ENCODE peak calls at places on chromosomes 5 and 9, in six cellular contexts. One of them, this sample, is unnamed.

GRCh38 chr5:39194466-39195136 is 24.8 kb downstream of the FYB1 start:
- DNase-seq in WTC11: no peak
- DNase-seq in heart left ventricle: no peak
- DNase-seq in endothelial cell: no peak
- DNase-seq in endothelial cell of umbilical vein: no peak
- DNase-seq in cardiac muscle cell: no peak
- DNase-seq in this sample: no peak

GRCh38 chr5:119049824-119050449 is 20.9 kb upstream of the DMXL1 start:
- DNase-seq in cardiac muscle cell: no peak
- DNase-seq in heart left ventricle: no peak
- DNase-seq in WTC11: no peak
- DNase-seq in endothelial cell: no peak
- DNase-seq in endothelial cell of umbilical vein: no peak
- DNase-seq in this sample: no peak

GRCh38 chr9:126223798-126224531 is 102.7 kb upstream of the MVB12B start:
- DNase-seq in cardiac muscle cell: no peak
- DNase-seq in endothelial cell of umbilical vein: no peak
- DNase-seq in WTC11: no peak
- DNase-seq in heart left ventricle: no peak
- DNase-seq in endothelial cell: no peak
- DNase-seq in this sample: no peak

GRCh38 chr9:1416261-1416660 is 366.1 kb downstream of the DMRT2 start:
- DNase-seq in WTC11: no peak
- DNase-seq in cardiac muscle cell: no peak
- DNase-seq in endothelial cell: no peak
- DNase-seq in heart left ventricle: no peak
- DNase-seq in endothelial cell of umbilical vein: no peak
- DNase-seq in this sample: no peak

GRCh38 chr9:110602281-110602680 is 22.7 kb upstream of the SVEP1 start:
- DNase-seq in WTC11: no peak
- DNase-seq in endothelial cell of umbilical vein: no peak
- DNase-seq in cardiac muscle cell: no peak
- DNase-seq in endothelial cell: no peak
- DNase-seq in heart left ventricle: no peak
- DNase-seq in this sample: no peak

GRCh38 chr5:158382473-158382872 is 523.5 kb upstream of the CLINT1 start:
- DNase-seq in endothelial cell: no peak
- DNase-seq in WTC11: no peak
- DNase-seq in endothelial cell of umbilical vein: peak; percentile 83
- DNase-seq in heart left ventricle: peak; percentile 43
- DNase-seq in cardiac muscle cell: no peak
- DNase-seq in this sample: no peak

GRCh38 chr5:96736937-96737336 is 70.8 kb downstream of the ERAP1 start:
- DNase-seq in endothelial cell: no peak
- DNase-seq in WTC11: no peak
- DNase-seq in endothelial cell of umbilical vein: no peak
- DNase-seq in cardiac muscle cell: no peak
- DNase-seq in heart left ventricle: no peak
- DNase-seq in this sample: no peak

GRCh38 chr5:95084757-95085156 is 200.1 kb downstream of the MCTP1 start:
- DNase-seq in WTC11: no peak
- DNase-seq in cardiac muscle cell: no peak
- DNase-seq in endothelial cell of umbilical vein: no peak
- DNase-seq in endothelial cell: no peak
- DNase-seq in heart left ventricle: no peak
- DNase-seq in this sample: no peak

GRCh38 chr5:136750507-136750906 is 385.2 kb upstream of the TRPC7 start:
- DNase-seq in WTC11: no peak
- DNase-seq in cardiac muscle cell: no peak
- DNase-seq in endothelial cell: no peak
- DNase-seq in heart left ventricle: no peak
- DNase-seq in endothelial cell of umbilical vein: no peak
- DNase-seq in this sample: no peak

GRCh38 chr9:81616141-81616540 is 73.2 kb downstream of the TLE1 start:
- DNase-seq in endothelial cell: no peak
- DNase-seq in heart left ventricle: no peak
- DNase-seq in endothelial cell of umbilical vein: no peak
- DNase-seq in WTC11: no peak
- DNase-seq in cardiac muscle cell: no peak
- DNase-seq in this sample: no peak

GRCh38 chr5:135094339-135095051 is 60.5 kb upstream of the PITX1 start:
- DNase-seq in WTC11: peak; percentile 2
- DNase-seq in endothelial cell: no peak
- DNase-seq in heart left ventricle: no peak
- DNase-seq in endothelial cell of umbilical vein: no peak
- DNase-seq in cardiac muscle cell: no peak
- DNase-seq in this sample: no peak

GRCh38 chr9:138115506-138115905 is 237.9 kb downstream of the CACNA1B start:
- DNase-seq in endothelial cell: no peak
- DNase-seq in heart left ventricle: no peak
- DNase-seq in cardiac muscle cell: no peak
- DNase-seq in WTC11: no peak
- DNase-seq in endothelial cell of umbilical vein: no peak
- DNase-seq in this sample: peak; percentile 34

GRCh38 chr9:71814226-71814625 is 45.9 kb upstream of the CEMIP2 start:
- DNase-seq in cardiac muscle cell: no peak
- DNase-seq in WTC11: no peak
- DNase-seq in endothelial cell: no peak
- DNase-seq in heart left ventricle: peak; percentile 21
- DNase-seq in endothelial cell of umbilical vein: no peak
- DNase-seq in this sample: no peak

GRCh38 chr5:154395407-154396106 is 50.2 kb upstream of the SAP30L start:
- DNase-seq in heart left ventricle: no peak
- DNase-seq in cardiac muscle cell: no peak
- DNase-seq in endothelial cell: no peak
- DNase-seq in WTC11: peak; percentile 67
- DNase-seq in endothelial cell of umbilical vein: no peak
- DNase-seq in this sample: no peak

GRCh38 chr5:4661851-4662250 is 478.3 kb upstream of the ADAMTS16 start:
- DNase-seq in WTC11: no peak
- DNase-seq in endothelial cell: no peak
- DNase-seq in endothelial cell of umbilical vein: no peak
- DNase-seq in heart left ventricle: no peak
- DNase-seq in cardiac muscle cell: no peak
- DNase-seq in this sample: no peak

GRCh38 chr5:176780071-176780850 is 30.1 kb upstream of the UNC5A start:
- DNase-seq in endothelial cell: no peak
- DNase-seq in endothelial cell of umbilical vein: no peak
- DNase-seq in heart left ventricle: no peak
- DNase-seq in cardiac muscle cell: no peak
- DNase-seq in WTC11: no peak
- DNase-seq in this sample: no peak

GRCh38 chr5:6527749-6528455 is 79.2 kb downstream of the UBE2QL1 start:
- DNase-seq in endothelial cell of umbilical vein: no peak
- DNase-seq in endothelial cell: no peak
- DNase-seq in heart left ventricle: no peak
- DNase-seq in WTC11: no peak
- DNase-seq in cardiac muscle cell: no peak
- DNase-seq in this sample: no peak

GRCh38 chr9:21141427-21141882 is at the start of gene IFNW1:
- DNase-seq in heart left ventricle: no peak
- DNase-seq in endothelial cell: peak; percentile 9
- DNase-seq in cardiac muscle cell: no peak
- DNase-seq in WTC11: no peak
- DNase-seq in endothelial cell of umbilical vein: no peak
- DNase-seq in this sample: no peak

GRCh38 chr5:58286741-58287140 is 173.1 kb downstream of the PLK2 start:
- DNase-seq in WTC11: no peak
- DNase-seq in endothelial cell: no peak
- DNase-seq in heart left ventricle: no peak
- DNase-seq in cardiac muscle cell: no peak
- DNase-seq in endothelial cell of umbilical vein: no peak
- DNase-seq in this sample: no peak

DNA sequence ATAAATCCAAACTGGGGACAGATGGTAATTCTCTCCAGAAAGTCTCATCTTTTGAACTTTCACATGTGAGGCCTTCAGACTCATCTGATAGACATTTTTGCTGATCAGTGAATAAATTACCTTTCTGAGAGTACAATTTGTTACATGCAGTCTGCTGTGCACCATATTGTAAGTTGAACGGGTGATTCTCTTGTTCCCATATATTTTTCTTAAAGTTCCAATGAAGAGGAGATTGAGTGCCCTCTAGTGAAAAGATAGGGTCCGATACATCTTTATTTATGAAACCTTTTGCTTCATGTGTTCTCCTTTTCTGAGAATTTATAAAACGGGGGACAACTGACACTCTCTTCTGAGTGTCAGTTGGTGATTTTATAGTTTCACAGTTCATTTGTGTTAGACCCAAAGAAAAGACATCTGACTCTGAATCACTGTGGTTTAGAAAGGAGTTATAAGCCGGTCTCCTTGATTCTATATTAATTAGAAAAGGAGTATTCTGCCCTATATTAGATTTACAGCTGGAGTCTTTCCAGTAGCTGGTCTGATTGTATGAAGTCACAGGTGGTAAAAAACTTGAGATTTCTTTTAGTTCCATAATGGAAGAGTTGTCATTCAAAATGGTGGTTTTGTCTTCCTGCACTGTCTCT is 30.4 kb downstream of the GNG10 start:
- DNase-seq in WTC11: no peak
- DNase-seq in endothelial cell: no peak
- DNase-seq in endothelial cell of umbilical vein: peak; percentile 61
- DNase-seq in cardiac muscle cell: peak; percentile 11
- DNase-seq in heart left ventricle: no peak
- DNase-seq in this sample: no peak
- TF ChIP-seq CTCF in WTC11: no peak
- TF ChIP-seq CTCF in endothelial cell: no peak
- TF ChIP-seq CTCF in endothelial cell of umbilical vein: peak; percentile 19
- TF ChIP-seq CTCF in cardiac muscle cell: peak; percentile 51
- TF ChIP-seq CTCF in heart left ventricle: no peak
- TF ChIP-seq CTCF in this sample: no peak

DNA sequence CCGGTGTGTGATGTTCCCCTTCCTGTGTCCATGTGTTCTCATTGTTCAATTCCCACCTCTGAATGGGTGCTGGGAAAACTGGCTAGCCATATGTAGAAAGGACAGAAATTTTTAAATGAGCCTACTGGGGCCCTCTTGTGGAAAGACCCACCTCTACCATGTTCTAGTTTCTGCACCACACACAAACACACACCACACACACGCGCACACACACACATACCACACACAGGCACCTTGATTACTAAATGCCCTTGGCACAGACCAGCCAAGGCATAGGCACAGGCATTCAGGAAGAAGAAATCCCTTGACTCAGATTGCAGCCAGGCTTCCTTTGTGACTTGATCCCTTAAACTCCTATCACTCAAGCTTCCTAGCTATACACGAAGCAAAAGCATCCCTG is 60.5 kb downstream of the SIL1 start:
- DNase-seq in WTC11: peak; percentile 19
- DNase-seq in endothelial cell of umbilical vein: peak; percentile 51
- DNase-seq in endothelial cell: peak; percentile 12
- DNase-seq in cardiac muscle cell: peak; percentile 41
- DNase-seq in heart left ventricle: no peak
- DNase-seq in this sample: no peak
- TF ChIP-seq CTCF in WTC11: no peak
- TF ChIP-seq CTCF in endothelial cell of umbilical vein: peak; percentile 38
- TF ChIP-seq CTCF in endothelial cell: no peak
- TF ChIP-seq CTCF in cardiac muscle cell: peak; percentile 44
- TF ChIP-seq CTCF in heart left ventricle: no peak
- TF ChIP-seq CTCF in this sample: no peak

DNA sequence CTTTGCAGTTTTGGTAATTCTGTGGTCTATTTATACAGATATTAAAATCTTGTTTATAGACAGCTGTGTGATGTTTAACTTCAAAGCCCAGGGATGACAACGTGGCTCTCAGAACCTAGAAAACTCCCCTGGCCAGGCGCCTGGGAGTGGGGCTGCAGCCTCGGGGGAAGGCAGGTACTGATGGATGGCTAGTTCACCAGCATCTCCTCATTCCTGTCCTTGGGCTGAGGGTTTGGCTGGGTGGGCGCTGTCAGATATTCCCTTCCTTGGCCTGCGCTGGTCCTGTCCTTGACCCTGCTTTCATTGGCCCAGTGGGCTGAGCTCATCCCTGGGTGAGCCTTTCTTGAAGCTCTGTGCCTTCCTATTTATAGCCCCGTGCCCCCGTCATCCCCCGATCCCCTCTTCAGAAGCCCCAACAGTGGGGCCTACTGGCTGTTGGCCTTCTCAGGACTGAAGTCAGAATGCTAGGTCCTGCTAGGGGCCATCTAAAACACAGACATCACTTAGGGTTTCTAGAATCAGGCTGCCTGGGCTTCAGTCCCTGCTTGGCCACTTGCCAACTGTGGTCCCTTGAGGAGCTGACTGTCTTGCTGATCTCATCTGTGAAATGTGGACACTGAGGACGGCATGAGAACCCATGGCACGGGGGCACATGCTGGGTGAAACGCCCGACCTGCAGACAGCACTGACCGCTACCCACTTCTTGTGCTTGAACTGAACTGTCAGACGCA is 20.9 kb downstream of the SH3GLB2 start:
- DNase-seq in cardiac muscle cell: peak; percentile 29
- DNase-seq in endothelial cell: no peak
- DNase-seq in endothelial cell of umbilical vein: no peak
- DNase-seq in WTC11: no peak
- DNase-seq in heart left ventricle: peak; percentile 55
- DNase-seq in this sample: no peak
- TF ChIP-seq CTCF in cardiac muscle cell: no peak
- TF ChIP-seq CTCF in endothelial cell: no peak
- TF ChIP-seq CTCF in endothelial cell of umbilical vein: no peak
- TF ChIP-seq CTCF in WTC11: no peak
- TF ChIP-seq CTCF in heart left ventricle: no peak
- TF ChIP-seq CTCF in this sample: no peak

GRCh38 chr5:91219141-91219802 is 163.8 kb downstream of the ARRDC3 start:
- DNase-seq in endothelial cell of umbilical vein: no peak
- DNase-seq in endothelial cell: no peak
- DNase-seq in cardiac muscle cell: no peak
- DNase-seq in heart left ventricle: no peak
- DNase-seq in WTC11: no peak
- DNase-seq in this sample: no peak

GRCh38 chr5:91217859-91218258 is 165.3 kb downstream of the ARRDC3 start:
- DNase-seq in cardiac muscle cell: no peak
- DNase-seq in heart left ventricle: no peak
- DNase-seq in endothelial cell of umbilical vein: no peak
- DNase-seq in endothelial cell: no peak
- DNase-seq in WTC11: no peak
- DNase-seq in this sample: no peak

GRCh38 chr5:91221917-91222316 is 161.2 kb downstream of the ARRDC3 start:
- DNase-seq in WTC11: no peak
- DNase-seq in endothelial cell of umbilical vein: no peak
- DNase-seq in heart left ventricle: no peak
- DNase-seq in endothelial cell: no peak
- DNase-seq in cardiac muscle cell: no peak
- DNase-seq in this sample: no peak

GRCh38 chr5:91222482-91222881 is 160.6 kb downstream of the ARRDC3 start:
- DNase-seq in WTC11: no peak
- DNase-seq in endothelial cell of umbilical vein: no peak
- DNase-seq in endothelial cell: no peak
- DNase-seq in heart left ventricle: no peak
- DNase-seq in cardiac muscle cell: no peak
- DNase-seq in this sample: no peak

DNA sequence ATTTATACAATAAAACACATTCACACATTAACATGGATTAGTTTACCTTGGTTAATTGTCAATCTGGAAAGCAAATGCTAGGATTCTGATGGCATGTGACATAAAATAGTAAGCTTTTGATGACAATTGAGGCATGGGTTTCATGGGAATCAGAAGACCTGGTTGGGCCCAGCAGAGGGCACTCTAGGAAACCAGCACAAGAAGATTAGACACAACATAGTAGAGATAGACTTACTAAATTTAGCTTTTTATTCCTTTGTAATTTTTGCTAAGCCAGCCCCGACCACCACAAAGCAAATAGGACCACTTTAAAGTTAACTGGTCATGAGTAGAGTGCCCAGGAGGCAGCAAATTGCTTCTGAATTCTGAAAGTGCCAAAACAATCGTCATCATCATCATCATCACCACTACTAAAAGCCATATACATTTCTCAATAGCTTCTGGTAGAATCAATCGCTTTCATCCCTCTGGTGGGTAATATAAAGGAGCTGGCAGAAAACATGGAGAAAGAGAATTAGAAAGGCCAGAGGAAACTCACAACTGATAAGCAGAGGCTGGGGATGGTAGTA is 163.2 kb downstream of the ARRDC3 start:
- DNase-seq in WTC11: no peak
- DNase-seq in endothelial cell of umbilical vein: peak; percentile 63
- DNase-seq in heart left ventricle: no peak
- DNase-seq in cardiac muscle cell: no peak
- DNase-seq in endothelial cell: peak; percentile 7
- DNase-seq in this sample: no peak
- TF ChIP-seq CTCF in WTC11: peak; percentile 15
- TF ChIP-seq CTCF in endothelial cell of umbilical vein: peak; percentile 57
- TF ChIP-seq CTCF in heart left ventricle: peak; percentile 25
- TF ChIP-seq CTCF in cardiac muscle cell: peak; percentile 52
- TF ChIP-seq CTCF in endothelial cell: peak; percentile 35
- TF ChIP-seq CTCF in this sample: no peak